ENCODE peak calls at places on chromosomes 12 and 14, in nine cellular contexts. U is iPS DF 6.9, N is cardiac fibroblast, S is neural progenitor cell, B is GM23248, H is aorta, G is AG09309, A is Panc1, O is MM.1S. P is an unnamed sample.

GRCh38 chr12:99767809-99768208 is 120.3 kb downstream of the GARIN6 start:
- DNase-seq in O (peak; percentile 43), S (no peak), N (peak; percentile 45), U (no peak), B (peak; percentile 56), G (peak; percentile 2), H (no peak), A (no peak), P (no peak)

GRCh38 chr14:30443368-30444007 is 115.5 kb upstream of the G2E3 start:
- DNase-seq in N (peak; percentile 51), B (peak; percentile 64), H (no peak), O (peak; percentile 37), S (peak; percentile 69), G (peak; percentile 2), A (peak; percentile 10), U (peak; percentile 9), P (no peak)

GRCh38 chr14:94239416-94239815 is 53.7 kb downstream of the SERPINA10 start:
- DNase-seq in O (no peak), B (peak; percentile 2), A (no peak), S (no peak), U (no peak), H (no peak), N (no peak), G (no peak), P (no peak)

GRCh38 chr14:71956920-71957563 is 24.8 kb downstream of the RGS6 start:
- DNase-seq in B (no peak), G (no peak), U (no peak), A (no peak), O (no peak), N (no peak), S (no peak), H (no peak), P (no peak)

GRCh38 chr12:42590324-42590934 is 883 bp upstream of the PRICKLE1 start:
- DNase-seq in G (no peak), N (no peak), S (peak; percentile 39), B (peak; percentile 56), A (no peak), U (no peak), H (peak; percentile 56), O (peak; percentile 16), P (peak; percentile 34)

GRCh38 chr12:89680409-89680808 is 28.2 kb downstream of the ATP2B1 start:
- DNase-seq in B (no peak), S (no peak), U (no peak), N (no peak), H (no peak), A (no peak), G (no peak), O (no peak), P (no peak)

GRCh38 chr14:85607571-85608219 is 77.8 kb downstream of the FLRT2 start:
- DNase-seq in A (peak; percentile 60), B (peak; percentile 94), O (no peak), N (peak; percentile 74), U (no peak), S (no peak), G (peak; percentile 90), H (no peak), P (no peak)

GRCh38 chr12:94649349-94650142 is 811 bp downstream of the TMCC3 start:
- DNase-seq in N (peak; percentile 52), H (peak; percentile 70), O (peak; percentile 57), B (peak; percentile 64), A (no peak), S (peak; percentile 68), U (no peak), G (no peak), P (peak; percentile 62)

GRCh38 chr12:130412384-130412783 is 74.7 kb downstream of the PIWIL1 start:
- DNase-seq in N (no peak), A (no peak), H (no peak), U (no peak), G (no peak), O (no peak), S (no peak), B (no peak), P (no peak)

GRCh38 chr12:18340796-18341195 is 79.5 kb downstream of the PIK3C2G start:
- DNase-seq in H (no peak), A (no peak), N (no peak), O (no peak), S (no peak), B (no peak), U (no peak), G (no peak), P (no peak)

GRCh38 chr12:42141981-42142606 is 2.6 kb downstream of the GXYLT1 start:
- DNase-seq in H (no peak), G (no peak), N (no peak), U (no peak), A (no peak), O (no peak), S (no peak), B (no peak), P (no peak)

GRCh38 chr12:101042211-101042610 is 167.8 kb downstream of the SLC5A8 start:
- DNase-seq in U (no peak), H (no peak), O (no peak), S (no peak), A (no peak), G (no peak), B (no peak), N (no peak), P (no peak)

GRCh38 chr14:29643415-29644206 is 284.0 kb downstream of the PRKD1 start:
- DNase-seq in N (peak; percentile 76), G (no peak), H (no peak), B (peak; percentile 53), A (no peak), S (no peak), O (no peak), U (no peak), P (no peak)

DNA sequence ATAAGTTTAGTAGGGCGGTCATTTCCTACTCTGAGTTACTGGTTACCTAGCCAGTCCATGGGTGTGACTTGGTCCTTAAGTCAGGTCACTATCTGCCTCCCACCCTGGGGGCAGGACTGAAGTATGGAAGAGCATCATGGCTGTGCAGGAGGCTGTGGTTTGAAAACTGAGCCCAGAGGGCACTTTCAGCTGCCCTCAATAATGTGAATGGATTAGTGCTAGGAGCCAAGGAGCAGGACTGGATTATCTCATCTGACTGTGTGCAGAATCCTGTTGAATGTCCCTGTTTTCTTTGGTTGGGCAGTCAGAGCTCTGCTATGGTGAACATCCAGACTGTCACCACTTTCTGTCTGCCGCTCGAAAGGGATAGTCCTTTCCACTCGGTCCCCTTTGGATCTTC is 1.6 kb downstream of the ATXN7L3B start:
- DNase-seq in N (peak; percentile 4), U (no peak), A (no peak), G (no peak), H (no peak), O (no peak), B (peak; percentile 11), S (peak; percentile 32), P (no peak)
- H3K4me3 ChIP-seq in N (peak overlapping the region; percentile 24), U (peak overlapping the region; percentile 13), A (peak overlapping the region; percentile 82), G (peak overlapping the region; percentile 72), H (peak overlapping the region; percentile 3), O (peak overlapping the region; percentile 95), B (peak overlapping the region; percentile 95), S (peak overlapping the region; percentile 79), P (no peak overlapping the region)

DNA sequence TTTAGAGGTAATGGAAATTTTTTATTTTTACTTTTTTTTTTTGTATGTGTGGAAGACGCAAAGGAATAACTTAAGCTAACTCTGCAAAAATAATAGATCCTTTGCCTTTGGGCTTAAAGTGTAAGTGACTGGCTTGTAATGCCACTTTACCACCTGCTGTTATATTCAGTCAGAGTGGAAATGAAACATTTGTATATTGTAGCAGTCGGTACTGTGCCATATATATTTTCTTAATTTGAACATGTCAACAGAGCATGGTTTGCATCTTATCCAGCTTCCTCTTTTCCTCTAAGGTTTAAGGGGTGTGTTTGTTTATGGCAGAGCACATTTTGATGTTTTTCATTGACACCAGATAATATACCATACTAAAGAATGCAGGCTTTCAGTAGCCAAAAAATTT is 176.6 kb downstream of the TRHDE start:
- DNase-seq in U (no peak), G (no peak), O (no peak), A (no peak), B (no peak), N (no peak), H (no peak), S (no peak), P (no peak)
- H3K4me3 ChIP-seq in U (no peak overlapping the region), G (no peak overlapping the region), O (no peak overlapping the region), A (no peak overlapping the region), B (no peak overlapping the region), N (no peak overlapping the region), H (no peak overlapping the region), S (no peak overlapping the region), P (no peak overlapping the region)

DNA sequence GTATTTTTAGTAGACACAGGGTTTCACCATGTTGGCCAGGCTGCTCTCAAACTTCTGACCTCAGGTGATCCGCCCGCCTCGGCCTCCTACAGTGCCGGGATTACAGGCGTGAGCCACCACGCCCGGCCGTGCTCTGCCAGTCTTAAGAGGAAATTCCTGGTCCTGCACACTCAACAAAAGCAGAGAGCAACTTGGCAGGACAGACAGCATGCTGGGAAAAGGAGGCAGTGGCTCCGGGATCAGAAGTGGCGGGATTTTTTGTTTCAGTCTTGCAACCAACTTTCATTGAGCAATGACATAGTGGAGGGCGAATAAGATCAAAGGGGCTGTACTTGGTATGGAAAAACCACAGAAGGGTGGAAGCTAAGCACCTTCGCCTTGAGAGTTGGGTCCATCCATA is 2.1 kb downstream of the CKAP4 start:
- DNase-seq in N (peak; percentile 83), B (peak; percentile 86), S (no peak), A (no peak), O (no peak), G (no peak), H (peak; percentile 81), U (no peak), P (peak; percentile 85)
- H3K4me3 ChIP-seq in N (peak overlapping the region; percentile 80), B (peak overlapping the region; percentile 80), S (no peak overlapping the region), A (peak overlapping the region; percentile 63), O (no peak overlapping the region), G (peak overlapping the region; percentile 65), H (no peak overlapping the region), U (no peak overlapping the region), P (no peak overlapping the region)

GRCh38 chr14:73567365-73567764 is 1.6 kb upstream of the ACOT2 start:
- DNase-seq in A (no peak), G (no peak), O (no peak), B (no peak), U (no peak), S (no peak), H (no peak), N (no peak), P (no peak)
- H3K4me3 ChIP-seq in A (no peak overlapping the region), G (no peak overlapping the region), O (no peak overlapping the region), B (peak overlapping the region; percentile 74), U (no peak overlapping the region), S (no peak overlapping the region), H (no peak overlapping the region), N (no peak overlapping the region), P (no peak overlapping the region)

DNA sequence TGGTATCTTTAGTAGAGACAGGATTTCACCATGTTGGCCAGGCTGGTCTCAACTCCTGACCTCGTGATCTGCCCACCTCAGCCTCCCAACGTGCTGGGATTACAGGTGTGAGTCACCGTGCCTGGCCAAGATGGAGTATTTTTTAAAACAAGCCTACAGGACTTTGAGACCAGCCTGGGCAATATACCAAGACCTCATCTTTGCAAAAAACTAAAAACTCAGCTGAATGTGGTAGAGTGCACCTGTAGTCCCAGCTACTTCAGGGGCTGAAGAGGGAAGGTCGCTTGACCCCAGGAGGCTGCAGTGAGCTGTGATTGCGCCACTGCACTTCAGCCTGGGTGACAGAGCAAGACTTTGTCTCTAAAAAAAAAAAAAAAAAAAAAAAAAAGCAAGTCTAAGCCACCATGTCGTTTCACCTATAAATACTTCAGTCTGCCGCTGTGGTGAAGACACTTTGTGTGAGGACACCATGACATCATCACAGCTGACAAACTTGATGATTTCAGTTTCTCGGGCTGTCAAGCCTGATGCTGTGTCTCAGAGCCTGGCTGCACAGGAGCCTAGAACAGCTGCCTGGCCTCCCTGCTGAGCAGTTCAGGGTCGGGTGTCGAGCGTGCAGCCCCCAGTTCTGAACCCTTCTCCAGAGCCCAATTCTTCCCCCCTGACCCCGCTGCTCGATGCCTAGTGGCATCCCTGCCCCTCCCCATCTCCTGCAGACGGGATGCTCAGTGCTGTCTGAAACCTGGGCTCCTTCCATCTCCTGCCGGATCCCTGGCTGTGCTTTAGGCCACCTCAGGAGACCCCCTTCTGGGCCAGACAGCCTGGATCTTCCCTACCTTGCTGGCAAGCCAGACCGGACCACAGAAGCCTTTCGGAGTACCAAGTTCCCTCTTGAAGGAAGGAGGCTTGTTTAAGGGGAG is 119.2 kb upstream of the EVL start:
- DNase-seq in B (peak; percentile 24), G (no peak), N (no peak), O (peak; percentile 80), H (no peak), S (no peak), U (no peak), A (no peak), P (no peak)
- H3K4me3 ChIP-seq in B (no peak overlapping the region), G (no peak overlapping the region), N (no peak overlapping the region), O (peak overlapping the region; percentile 58), H (no peak overlapping the region), S (no peak overlapping the region), U (no peak overlapping the region), A (no peak overlapping the region), P (no peak overlapping the region)

P was measured in mucosa of descending colon.